ENCODE peak calls at places on chromosomes 5 and 9, in five cellular contexts. R, S, J, D and V are unnamed samples.

GRCh38 chr9:35161713-35162604 is at the start of gene UNC13B:
- DNase-seq in R (peak), S (peak), J (peak), D (peak), V (peak)

GRCh38 chr9:26243722-26244121 is 565.5 kb upstream of the TUSC1 start:
- DNase-seq in R (no peak), S (peak), J (no peak), D (no peak), V (no peak)

GRCh38 chr5:131423056-131423455 is 159.2 kb downstream of the CDC42SE2 start:
- DNase-seq in R (peak), S (peak), J (no peak), D (no peak), V (no peak)

GRCh38 chr5:178083942-178084341 is 29.4 kb upstream of the N4BP3 start:
- DNase-seq in R (peak), S (peak), J (no peak), D (no peak), V (no peak)

GRCh38 chr5:53446908-53447307 is 33.5 kb upstream of the FST start:
- DNase-seq in R (no peak), S (peak), J (no peak), D (no peak), V (no peak)

GRCh38 chr5:54518146-54519082 is 855 bp downstream of the SNX18 start:
- DNase-seq in R (peak), S (peak), J (peak), D (no peak), V (peak)

GRCh38 chr5:17918373-17919104 is 284.3 kb downstream of the TAF11L14 start:
- DNase-seq in R (peak), S (no peak), J (no peak), D (no peak), V (no peak)

GRCh38 chr5:53019320-53019719 is 30.2 kb downstream of the ITGA2 start:
- DNase-seq in R (no peak), S (peak), J (no peak), D (no peak), V (no peak)

GRCh38 chr9:88987646-88988045 is 3.6 kb upstream of the S1PR3 start:
- DNase-seq in R (no peak), S (no peak), J (no peak), D (no peak), V (no peak)

GRCh38 chr9:124975131-124975530 is 34.2 kb upstream of the GOLGA1 start:
- DNase-seq in R (peak), S (no peak), J (no peak), D (no peak), V (no peak)

GRCh38 chr9:99419099-99419498 is 197.0 kb downstream of the SEC61B start:
- DNase-seq in R (no peak), S (no peak), J (no peak), D (no peak), V (no peak)

GRCh38 chr5:52708463-52708862 is 79.3 kb upstream of the ITGA1 start:
- DNase-seq in R (no peak), S (peak), J (no peak), D (no peak), V (no peak)

GRCh38 chr5:55533806-55534435 is 843 bp downstream of the PLPP1 start:
- DNase-seq in R (peak), S (peak), J (peak), D (peak), V (no peak)

GRCh38 chr9:34072868-34073590 is 24.3 kb upstream of the UBAP2 start:
- DNase-seq in R (peak), S (peak), J (peak), D (no peak), V (peak)

GRCh38 chr5:67215592-67216471 is 19.2 kb upstream of the CD180 start:
- DNase-seq in R (peak), S (peak), J (peak), D (no peak), V (peak)

GRCh38 chr9:77764894-77765780 is 117.0 kb upstream of the GNA14 start:
- DNase-seq in R (peak), S (peak), J (no peak), D (no peak), V (no peak)

GRCh38 chr5:3068401-3068800 is 316.9 kb upstream of the IRX2 start:
- DNase-seq in R (no peak), S (no peak), J (no peak), D (no peak), V (no peak)

GRCh38 chr9:38003230-38003629 is 65.8 kb downstream of the SHB start:
- DNase-seq in R (no peak), S (no peak), J (no peak), D (no peak), V (peak)

GRCh38 chr5:180348316-180348715 is 4.8 kb downstream of the GFPT2 start:
- DNase-seq in R (peak), S (no peak), J (no peak), D (no peak), V (peak)

GRCh38 chr5:178983728-178984127 is 11.4 kb downstream of the GRM6 start:
- DNase-seq in R (no peak), S (no peak), J (no peak), D (no peak), V (peak)

GRCh38 chr5:137190441-137190840 is 308.7 kb downstream of the SPOCK1 start:
- DNase-seq in R (no peak), S (peak), J (no peak), D (no peak), V (no peak)

GRCh38 chr5:173686950-173687349 is 70.5 kb upstream of the BOD1 start:
- DNase-seq in R (no peak), S (no peak), J (no peak), D (no peak), V (no peak)

GRCh38 chr5:173689713-173690360 is 73.4 kb upstream of the BOD1 start:
- DNase-seq in R (no peak), S (no peak), J (peak), D (no peak), V (no peak)

GRCh38 chr5:173691931-173692330 is 75.5 kb upstream of the BOD1 start:
- DNase-seq in R (no peak), S (no peak), J (no peak), D (no peak), V (no peak)

GRCh38 chr5:173689171-173689676 is 72.8 kb upstream of the BOD1 start:
- DNase-seq in R (no peak), S (no peak), J (peak), D (no peak), V (no peak)

GRCh38 chr5:173688708-173689107 is 72.3 kb upstream of the BOD1 start:
- DNase-seq in R (no peak), S (no peak), J (no peak), D (no peak), V (no peak)
- H3K9ac ChIP-seq in R (no peak), S (no peak), J (peak), D (no peak), V (no peak)

GRCh38 chr9:109310486-109310901 is 10.4 kb downstream of the EPB41L4B start:
- DNase-seq in R (no peak), S (peak), J (no peak), D (no peak), V (no peak)
- H3K27ac ChIP-seq in R (no peak), S (no peak), J (no peak), D (no peak), V (no peak)

GRCh38 chr5:119078071-119078846 is 7.4 kb downstream of the DMXL1 start:
- DNase-seq in R (no peak), S (no peak), J (no peak), D (no peak), V (no peak)
- H3K4me3 ChIP-seq in R (no peak), S (no peak), J (no peak), D (no peak), V (no peak)

GRCh38 chr9:69758981-69759477 is 782 bp downstream of the PTAR1 start:
- DNase-seq in R (no peak), S (peak), J (no peak), D (peak), V (no peak)

GRCh38 chr9:69762527-69762926 is 2.7 kb upstream of the PTAR1 start:
- DNase-seq in R (no peak), S (peak), J (no peak), D (no peak), V (no peak)

GRCh38 chr9:69759478-69760277 is at the start of gene PTAR1:
- DNase-seq in R (peak), S (peak), J (peak), D (peak), V (peak)

GRCh38 chr9:69758001-69758730 is 1.6 kb downstream of the PTAR1 start:
- DNase-seq in R (no peak), S (peak), J (no peak), D (no peak), V (no peak)

DNA sequence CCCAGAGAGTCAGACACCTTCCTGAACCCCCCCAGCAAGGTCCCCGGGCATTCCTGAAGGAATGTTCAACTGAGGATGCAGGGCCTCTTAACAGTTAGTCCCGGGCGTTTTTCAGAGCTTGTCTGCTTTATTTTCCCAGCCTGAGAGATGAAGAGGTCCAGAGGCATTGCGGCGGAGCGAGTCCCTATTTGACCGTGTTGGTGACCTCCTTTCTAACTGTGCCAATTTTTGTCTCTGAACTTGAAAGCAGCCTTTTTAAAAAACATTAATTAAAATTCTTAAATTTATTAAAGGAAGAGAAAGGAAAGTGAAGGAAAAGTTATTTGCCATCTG is 433 bp upstream of the PTAR1 start:
- DNase-seq in R (no peak), S (no peak), J (no peak), D (no peak), V (no peak)
- H3K9ac ChIP-seq in R (peak), S (peak), J (peak), D (no peak), V (peak)

GRCh38 chr9:134349941-134350340 is 23.7 kb downstream of the RXRA start:
- DNase-seq in R (no peak), S (no peak), J (no peak), D (no peak), V (no peak)
- H3K27ac ChIP-seq in R (no peak), S (no peak), J (no peak), D (no peak), V (no peak)